ENCODE peak calls at places on chromosomes 5 and 9, in five cellular contexts. One of them, this sample, is unnamed.

GRCh38 chr9:96015876-96016686 is 140.6 kb downstream of the ERCC6L2 start:
- DNase-seq in astrocyte: peak; percentile 65
- DNase-seq in PC-3: no peak
- DNase-seq in CD8-positive, alpha-beta T cell: peak; percentile 46
- DNase-seq in HepG2: no peak
- DNase-seq in this sample: no peak

GRCh38 chr5:60007724-60008123 is 114.2 kb upstream of the PDE4D start:
- DNase-seq in PC-3: no peak
- DNase-seq in astrocyte: no peak
- DNase-seq in HepG2: no peak
- DNase-seq in CD8-positive, alpha-beta T cell: no peak
- DNase-seq in this sample: no peak

GRCh38 chr5:143044265-143044664 is 274.1 kb downstream of the ARHGAP26 start:
- DNase-seq in HepG2: no peak
- DNase-seq in CD8-positive, alpha-beta T cell: no peak
- DNase-seq in astrocyte: no peak
- DNase-seq in PC-3: no peak
- DNase-seq in this sample: no peak

GRCh38 chr5:759111-759741 is 25.3 kb downstream of the ZDHHC11B start:
- DNase-seq in astrocyte: no peak
- DNase-seq in CD8-positive, alpha-beta T cell: peak; percentile 49
- DNase-seq in PC-3: peak; percentile 57
- DNase-seq in HepG2: peak; percentile 81
- DNase-seq in this sample: no peak

GRCh38 chr9:69027355-69028097 is 8.0 kb upstream of the FXN start:
- DNase-seq in HepG2: peak; percentile 54
- DNase-seq in astrocyte: peak; percentile 16
- DNase-seq in PC-3: peak; percentile 57
- DNase-seq in CD8-positive, alpha-beta T cell: no peak
- DNase-seq in this sample: no peak

GRCh38 chr9:25678846-25679360 is 659 bp upstream of the TUSC1 start:
- DNase-seq in astrocyte: no peak
- DNase-seq in CD8-positive, alpha-beta T cell: no peak
- DNase-seq in HepG2: no peak
- DNase-seq in PC-3: no peak
- DNase-seq in this sample: no peak

GRCh38 chr5:5572010-5572982 is 149.8 kb downstream of the ICE1 start:
- DNase-seq in PC-3: no peak
- DNase-seq in HepG2: no peak
- DNase-seq in CD8-positive, alpha-beta T cell: no peak
- DNase-seq in astrocyte: no peak
- DNase-seq in this sample: no peak

GRCh38 chr5:141420855-141421488 is at the start of gene PCDHGA11:
- DNase-seq in astrocyte: peak; percentile 38
- DNase-seq in PC-3: no peak
- DNase-seq in HepG2: no peak
- DNase-seq in CD8-positive, alpha-beta T cell: no peak
- DNase-seq in this sample: no peak

GRCh38 chr5:115898656-115899055 is 56.9 kb downstream of the AP3S1 start:
- DNase-seq in HepG2: no peak
- DNase-seq in astrocyte: peak; percentile 51
- DNase-seq in PC-3: peak; percentile 32
- DNase-seq in CD8-positive, alpha-beta T cell: no peak
- DNase-seq in this sample: no peak

GRCh38 chr5:160923431-160923830 is 71.4 kb upstream of the ATP10B start:
- DNase-seq in astrocyte: no peak
- DNase-seq in PC-3: no peak
- DNase-seq in CD8-positive, alpha-beta T cell: no peak
- DNase-seq in HepG2: peak; percentile 22
- DNase-seq in this sample: no peak
- H3K27ac ChIP-seq in astrocyte: no peak overlapping the region
- H3K27ac ChIP-seq in PC-3: no peak overlapping the region
- H3K27ac ChIP-seq in CD8-positive, alpha-beta T cell: no peak overlapping the region
- H3K27ac ChIP-seq in HepG2: no peak overlapping the region
- H3K27ac ChIP-seq in this sample: no peak overlapping the region

GRCh38 chr9:137969685-137970084 is 92.1 kb downstream of the CACNA1B start:
- DNase-seq in PC-3: no peak
- DNase-seq in HepG2: no peak
- DNase-seq in astrocyte: no peak
- DNase-seq in CD8-positive, alpha-beta T cell: no peak
- DNase-seq in this sample: no peak

GRCh38 chr9:137967280-137967943 is 89.8 kb downstream of the CACNA1B start:
- DNase-seq in HepG2: no peak
- DNase-seq in astrocyte: no peak
- DNase-seq in CD8-positive, alpha-beta T cell: no peak
- DNase-seq in PC-3: no peak
- DNase-seq in this sample: no peak

GRCh38 chr9:137970098-137970497 is 92.5 kb downstream of the CACNA1B start:
- DNase-seq in astrocyte: no peak
- DNase-seq in PC-3: no peak
- DNase-seq in HepG2: no peak
- DNase-seq in CD8-positive, alpha-beta T cell: no peak
- DNase-seq in this sample: no peak

GRCh38 chr9:137969008-137969407 is 91.4 kb downstream of the CACNA1B start:
- DNase-seq in CD8-positive, alpha-beta T cell: no peak
- DNase-seq in HepG2: no peak
- DNase-seq in PC-3: no peak
- DNase-seq in astrocyte: no peak
- DNase-seq in this sample: no peak

DNA sequence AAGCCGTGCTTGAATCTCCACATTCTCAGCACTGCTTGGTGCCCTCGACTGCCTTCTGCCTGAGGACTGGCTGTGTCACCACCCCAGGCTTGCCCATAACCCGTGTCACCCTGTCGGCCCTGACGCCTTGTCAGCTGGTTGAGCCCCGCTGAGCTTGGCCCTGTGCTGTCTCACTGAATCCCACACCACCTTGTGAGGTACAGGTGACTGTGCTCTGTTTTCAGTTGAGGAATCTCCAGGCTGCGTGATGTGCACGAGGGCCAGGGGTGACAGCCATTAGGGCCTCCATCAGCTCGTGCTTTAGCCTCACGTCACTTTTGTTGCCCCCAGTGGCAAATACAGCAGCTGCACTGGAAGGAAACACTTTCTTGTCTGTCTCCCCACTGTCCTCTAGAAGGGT is 90.7 kb downstream of the CACNA1B start:
- DNase-seq in CD8-positive, alpha-beta T cell: no peak
- DNase-seq in HepG2: no peak
- DNase-seq in astrocyte: no peak
- DNase-seq in PC-3: no peak
- DNase-seq in this sample: no peak
- TF ChIP-seq CTCF in CD8-positive, alpha-beta T cell: no peak
- TF ChIP-seq CTCF in HepG2: no peak
- TF ChIP-seq CTCF in astrocyte: no peak
- TF ChIP-seq CTCF in PC-3: peak; percentile 16
- TF ChIP-seq CTCF in this sample: no peak

GRCh38 chr9:37037137-37037743 is 3.2 kb upstream of the PAX5 start:
- DNase-seq in CD8-positive, alpha-beta T cell: no peak
- DNase-seq in HepG2: no peak
- DNase-seq in astrocyte: no peak
- DNase-seq in PC-3: no peak
- DNase-seq in this sample: no peak

GRCh38 chr9:37034938-37035471 is 937 bp upstream of the PAX5 start:
- DNase-seq in CD8-positive, alpha-beta T cell: no peak
- DNase-seq in HepG2: no peak
- DNase-seq in PC-3: no peak
- DNase-seq in astrocyte: no peak
- DNase-seq in this sample: no peak

GRCh38 chr9:37036237-37037136 is 2.4 kb upstream of the PAX5 start:
- DNase-seq in HepG2: no peak
- DNase-seq in PC-3: peak; percentile 4
- DNase-seq in astrocyte: no peak
- DNase-seq in CD8-positive, alpha-beta T cell: no peak
- DNase-seq in this sample: no peak

GRCh38 chr9:37034320-37034937 is 361 bp upstream of the PAX5 start:
- DNase-seq in CD8-positive, alpha-beta T cell: no peak
- DNase-seq in PC-3: peak; percentile 40
- DNase-seq in HepG2: no peak
- DNase-seq in astrocyte: no peak
- DNase-seq in this sample: no peak

DNA sequence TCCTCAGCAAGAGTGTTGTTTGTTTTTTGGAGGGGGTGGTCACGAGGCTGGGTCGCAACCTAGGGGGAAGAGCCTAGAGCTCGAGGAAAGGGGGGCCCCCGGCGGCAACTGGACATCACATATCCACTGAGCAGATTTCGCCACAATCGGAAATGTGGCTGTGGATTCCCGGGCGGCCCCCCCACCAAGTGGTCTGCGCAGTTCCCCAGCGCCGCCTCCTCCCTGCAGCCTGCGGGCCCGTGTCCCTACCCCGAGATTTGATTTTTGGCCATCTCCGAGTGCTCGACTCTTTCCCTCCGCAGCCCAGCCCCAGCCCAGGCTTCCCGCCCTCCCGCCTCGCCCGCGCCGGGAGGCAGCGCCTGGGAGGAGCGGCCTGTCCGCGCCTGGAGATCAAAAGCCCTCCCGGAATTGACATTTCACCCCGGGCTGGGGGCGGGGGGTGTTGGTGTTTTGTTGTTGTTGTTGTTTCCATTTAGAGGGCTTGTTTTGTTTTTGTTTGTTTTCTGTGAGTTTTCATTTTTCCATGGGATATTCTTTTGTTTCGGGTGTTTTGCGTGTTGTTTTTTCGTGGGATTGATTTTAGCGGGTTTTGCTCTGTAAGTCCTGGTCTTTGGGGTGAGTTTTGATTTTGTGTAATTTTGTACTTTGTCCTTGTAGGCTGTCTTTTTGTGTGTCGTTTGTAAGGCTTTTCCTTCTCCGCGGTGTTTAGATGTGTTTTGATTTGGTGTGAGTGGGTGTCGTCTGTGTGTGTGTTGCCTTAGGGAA is 1.6 kb upstream of the PAX5 start:
- DNase-seq in PC-3: no peak
- DNase-seq in CD8-positive, alpha-beta T cell: no peak
- DNase-seq in HepG2: no peak
- DNase-seq in astrocyte: peak; percentile 4
- DNase-seq in this sample: no peak
- H3K4me3 ChIP-seq in PC-3: peak overlapping the region; percentile 72
- H3K4me3 ChIP-seq in CD8-positive, alpha-beta T cell: no peak overlapping the region
- H3K4me3 ChIP-seq in HepG2: peak overlapping the region; percentile 34
- H3K4me3 ChIP-seq in astrocyte: no peak overlapping the region
- H3K4me3 ChIP-seq in this sample: no peak overlapping the region

GRCh38 chr9:136402067-136402466 is 2.1 kb upstream of the SNAPC4 start:
- DNase-seq in CD8-positive, alpha-beta T cell: no peak
- DNase-seq in astrocyte: no peak
- DNase-seq in PC-3: no peak
- DNase-seq in HepG2: no peak
- DNase-seq in this sample: no peak

GRCh38 chr9:136401173-136401922 is 1.4 kb upstream of the SNAPC4 start:
- DNase-seq in CD8-positive, alpha-beta T cell: no peak
- DNase-seq in HepG2: no peak
- DNase-seq in PC-3: no peak
- DNase-seq in astrocyte: no peak
- DNase-seq in this sample: no peak

GRCh38 chr9:136399176-136400037 is 563 bp downstream of the SNAPC4 start:
- DNase-seq in HepG2: no peak
- DNase-seq in CD8-positive, alpha-beta T cell: no peak
- DNase-seq in astrocyte: no peak
- DNase-seq in PC-3: peak; percentile 22
- DNase-seq in this sample: no peak

GRCh38 chr9:136398286-136398685 is 1.7 kb downstream of the SNAPC4 start:
- DNase-seq in astrocyte: no peak
- DNase-seq in PC-3: no peak
- DNase-seq in HepG2: no peak
- DNase-seq in CD8-positive, alpha-beta T cell: no peak
- DNase-seq in this sample: no peak

GRCh38 chr9:136400038-136400834 is at the start of gene SNAPC4:
- DNase-seq in HepG2: peak; percentile 77
- DNase-seq in PC-3: peak; percentile 85
- DNase-seq in CD8-positive, alpha-beta T cell: peak; percentile 92
- DNase-seq in astrocyte: peak; percentile 49
- DNase-seq in this sample: peak; percentile 34
- H3K27ac ChIP-seq in HepG2: peak within 1 kb of the TSS; percentile 53
- H3K27ac ChIP-seq in PC-3: no peak within 1 kb of the TSS
- H3K27ac ChIP-seq in CD8-positive, alpha-beta T cell: no peak within 1 kb of the TSS
- H3K27ac ChIP-seq in astrocyte: peak within 1 kb of the TSS; percentile 51
- H3K27ac ChIP-seq in this sample: peak within 1 kb of the TSS; percentile 57